ENCODE peak calls at places on chromosome 12, in eight cellular contexts. One of them, this sample, is unnamed.

GRCh38 chr12:95116773-95117172 is 43.4 kb upstream of the NR2C1 start:
- DNase-seq in astrocyte of the spinal cord: no peak
- DNase-seq in left colon: no peak
- DNase-seq in right lobe of liver: no peak
- DNase-seq in cardiac muscle cell: no peak
- DNase-seq in activated effector memory CD4-positive, alpha-beta T cell treated with anti-CD3 and anti-CD28 coated beads, Interleukin-2, amount 50 U/mL, for 16 hours: no peak
- DNase-seq in NCI-H1694 treated with DMSO at 0.1 percent for 48 hours: no peak
- DNase-seq in breast epithelium: no peak
- DNase-seq in this sample: no peak

GRCh38 chr12:132100306-132101065 is 43.6 kb downstream of the DDX51 start:
- DNase-seq in cardiac muscle cell: no peak
- DNase-seq in right lobe of liver: no peak
- DNase-seq in breast epithelium: no peak
- DNase-seq in astrocyte of the spinal cord: no peak
- DNase-seq in left colon: no peak
- DNase-seq in NCI-H1694 treated with DMSO at 0.1 percent for 48 hours: no peak
- DNase-seq in activated effector memory CD4-positive, alpha-beta T cell treated with anti-CD3 and anti-CD28 coated beads, Interleukin-2, amount 50 U/mL, for 16 hours: no peak
- DNase-seq in this sample: no peak

GRCh38 chr12:129520736-129521135 is 383.1 kb downstream of the TMEM132D start:
- DNase-seq in breast epithelium: no peak
- DNase-seq in astrocyte of the spinal cord: peak
- DNase-seq in NCI-H1694 treated with DMSO at 0.1 percent for 48 hours: no peak
- DNase-seq in cardiac muscle cell: no peak
- DNase-seq in left colon: no peak
- DNase-seq in right lobe of liver: no peak
- DNase-seq in activated effector memory CD4-positive, alpha-beta T cell treated with anti-CD3 and anti-CD28 coated beads, Interleukin-2, amount 50 U/mL, for 16 hours: no peak
- DNase-seq in this sample: peak

GRCh38 chr12:46219147-46219891 is 49.5 kb downstream of the SLC38A1 start:
- DNase-seq in breast epithelium: no peak
- DNase-seq in left colon: no peak
- DNase-seq in astrocyte of the spinal cord: no peak
- DNase-seq in cardiac muscle cell: no peak
- DNase-seq in NCI-H1694 treated with DMSO at 0.1 percent for 48 hours: no peak
- DNase-seq in activated effector memory CD4-positive, alpha-beta T cell treated with anti-CD3 and anti-CD28 coated beads, Interleukin-2, amount 50 U/mL, for 16 hours: no peak
- DNase-seq in right lobe of liver: no peak
- DNase-seq in this sample: no peak

GRCh38 chr12:64180951-64181350 is 41.1 kb downstream of the KICS2 start:
- DNase-seq in right lobe of liver: no peak
- DNase-seq in left colon: no peak
- DNase-seq in activated effector memory CD4-positive, alpha-beta T cell treated with anti-CD3 and anti-CD28 coated beads, Interleukin-2, amount 50 U/mL, for 16 hours: no peak
- DNase-seq in astrocyte of the spinal cord: peak
- DNase-seq in cardiac muscle cell: peak
- DNase-seq in breast epithelium: no peak
- DNase-seq in NCI-H1694 treated with DMSO at 0.1 percent for 48 hours: no peak
- DNase-seq in this sample: no peak

GRCh38 chr12:75699728-75700496 is 188.5 kb upstream of the KRR1 start:
- DNase-seq in cardiac muscle cell: peak
- DNase-seq in right lobe of liver: no peak
- DNase-seq in astrocyte of the spinal cord: peak
- DNase-seq in activated effector memory CD4-positive, alpha-beta T cell treated with anti-CD3 and anti-CD28 coated beads, Interleukin-2, amount 50 U/mL, for 16 hours: no peak
- DNase-seq in NCI-H1694 treated with DMSO at 0.1 percent for 48 hours: no peak
- DNase-seq in left colon: no peak
- DNase-seq in breast epithelium: no peak
- DNase-seq in this sample: no peak

GRCh38 chr12:71024827-71025226 is 104.3 kb upstream of the PTPRR start:
- DNase-seq in activated effector memory CD4-positive, alpha-beta T cell treated with anti-CD3 and anti-CD28 coated beads, Interleukin-2, amount 50 U/mL, for 16 hours: no peak
- DNase-seq in right lobe of liver: no peak
- DNase-seq in left colon: no peak
- DNase-seq in astrocyte of the spinal cord: no peak
- DNase-seq in NCI-H1694 treated with DMSO at 0.1 percent for 48 hours: no peak
- DNase-seq in cardiac muscle cell: no peak
- DNase-seq in breast epithelium: no peak
- DNase-seq in this sample: no peak

GRCh38 chr12:42819801-42820200 is 230.3 kb upstream of the PRICKLE1 start:
- DNase-seq in left colon: no peak
- DNase-seq in breast epithelium: no peak
- DNase-seq in NCI-H1694 treated with DMSO at 0.1 percent for 48 hours: no peak
- DNase-seq in activated effector memory CD4-positive, alpha-beta T cell treated with anti-CD3 and anti-CD28 coated beads, Interleukin-2, amount 50 U/mL, for 16 hours: no peak
- DNase-seq in right lobe of liver: no peak
- DNase-seq in cardiac muscle cell: no peak
- DNase-seq in astrocyte of the spinal cord: no peak
- DNase-seq in this sample: no peak

GRCh38 chr12:94172031-94172430 is 23.7 kb downstream of the PLXNC1 start:
- DNase-seq in astrocyte of the spinal cord: no peak
- DNase-seq in NCI-H1694 treated with DMSO at 0.1 percent for 48 hours: no peak
- DNase-seq in breast epithelium: no peak
- DNase-seq in activated effector memory CD4-positive, alpha-beta T cell treated with anti-CD3 and anti-CD28 coated beads, Interleukin-2, amount 50 U/mL, for 16 hours: peak
- DNase-seq in cardiac muscle cell: peak
- DNase-seq in right lobe of liver: no peak
- DNase-seq in left colon: no peak
- DNase-seq in this sample: no peak

GRCh38 chr12:79329933-79330332 is 360.8 kb downstream of the PAWR start:
- DNase-seq in cardiac muscle cell: no peak
- DNase-seq in left colon: no peak
- DNase-seq in NCI-H1694 treated with DMSO at 0.1 percent for 48 hours: no peak
- DNase-seq in activated effector memory CD4-positive, alpha-beta T cell treated with anti-CD3 and anti-CD28 coated beads, Interleukin-2, amount 50 U/mL, for 16 hours: no peak
- DNase-seq in right lobe of liver: no peak
- DNase-seq in breast epithelium: no peak
- DNase-seq in astrocyte of the spinal cord: peak
- DNase-seq in this sample: no peak

GRCh38 chr12:97912943-97913342 is 450.3 kb downstream of the RMST start:
- DNase-seq in cardiac muscle cell: no peak
- DNase-seq in astrocyte of the spinal cord: no peak
- DNase-seq in NCI-H1694 treated with DMSO at 0.1 percent for 48 hours: no peak
- DNase-seq in activated effector memory CD4-positive, alpha-beta T cell treated with anti-CD3 and anti-CD28 coated beads, Interleukin-2, amount 50 U/mL, for 16 hours: no peak
- DNase-seq in breast epithelium: peak
- DNase-seq in left colon: no peak
- DNase-seq in right lobe of liver: peak
- DNase-seq in this sample: no peak

GRCh38 chr12:75526655-75527511 is 15.5 kb upstream of the KRR1 start:
- DNase-seq in cardiac muscle cell: peak
- DNase-seq in breast epithelium: no peak
- DNase-seq in right lobe of liver: no peak
- DNase-seq in activated effector memory CD4-positive, alpha-beta T cell treated with anti-CD3 and anti-CD28 coated beads, Interleukin-2, amount 50 U/mL, for 16 hours: no peak
- DNase-seq in NCI-H1694 treated with DMSO at 0.1 percent for 48 hours: peak
- DNase-seq in left colon: no peak
- DNase-seq in astrocyte of the spinal cord: peak
- DNase-seq in this sample: peak

GRCh38 chr12:7058163-7058845 is 2.2 kb upstream of the C1S start:
- DNase-seq in cardiac muscle cell: no peak
- DNase-seq in right lobe of liver: no peak
- DNase-seq in left colon: peak
- DNase-seq in NCI-H1694 treated with DMSO at 0.1 percent for 48 hours: no peak
- DNase-seq in activated effector memory CD4-positive, alpha-beta T cell treated with anti-CD3 and anti-CD28 coated beads, Interleukin-2, amount 50 U/mL, for 16 hours: no peak
- DNase-seq in astrocyte of the spinal cord: no peak
- DNase-seq in breast epithelium: no peak
- DNase-seq in this sample: no peak

GRCh38 chr12:49518914-49519573 is 19.8 kb upstream of the KCNH3 start:
- DNase-seq in activated effector memory CD4-positive, alpha-beta T cell treated with anti-CD3 and anti-CD28 coated beads, Interleukin-2, amount 50 U/mL, for 16 hours: no peak
- DNase-seq in cardiac muscle cell: peak
- DNase-seq in left colon: no peak
- DNase-seq in breast epithelium: no peak
- DNase-seq in right lobe of liver: no peak
- DNase-seq in NCI-H1694 treated with DMSO at 0.1 percent for 48 hours: no peak
- DNase-seq in astrocyte of the spinal cord: peak
- DNase-seq in this sample: no peak

GRCh38 chr12:69099201-69099837 is 140.1 kb upstream of the CPSF6 start:
- DNase-seq in breast epithelium: no peak
- DNase-seq in NCI-H1694 treated with DMSO at 0.1 percent for 48 hours: no peak
- DNase-seq in cardiac muscle cell: peak
- DNase-seq in activated effector memory CD4-positive, alpha-beta T cell treated with anti-CD3 and anti-CD28 coated beads, Interleukin-2, amount 50 U/mL, for 16 hours: no peak
- DNase-seq in left colon: no peak
- DNase-seq in right lobe of liver: no peak
- DNase-seq in astrocyte of the spinal cord: peak
- DNase-seq in this sample: no peak

GRCh38 chr12:80778005-80778541 is 61.4 kb downstream of the MYF5 start:
- DNase-seq in astrocyte of the spinal cord: peak
- DNase-seq in left colon: no peak
- DNase-seq in cardiac muscle cell: peak
- DNase-seq in activated effector memory CD4-positive, alpha-beta T cell treated with anti-CD3 and anti-CD28 coated beads, Interleukin-2, amount 50 U/mL, for 16 hours: no peak
- DNase-seq in breast epithelium: peak
- DNase-seq in NCI-H1694 treated with DMSO at 0.1 percent for 48 hours: peak
- DNase-seq in right lobe of liver: peak
- DNase-seq in this sample: peak

GRCh38 chr12:109767991-109768900 is 54.6 kb downstream of the FAM222A start:
- DNase-seq in cardiac muscle cell: no peak
- DNase-seq in breast epithelium: no peak
- DNase-seq in left colon: no peak
- DNase-seq in NCI-H1694 treated with DMSO at 0.1 percent for 48 hours: no peak
- DNase-seq in activated effector memory CD4-positive, alpha-beta T cell treated with anti-CD3 and anti-CD28 coated beads, Interleukin-2, amount 50 U/mL, for 16 hours: peak
- DNase-seq in astrocyte of the spinal cord: no peak
- DNase-seq in right lobe of liver: no peak
- DNase-seq in this sample: no peak

GRCh38 chr12:59039005-59039404 is 118.7 kb upstream of the LRIG3 start:
- DNase-seq in left colon: no peak
- DNase-seq in NCI-H1694 treated with DMSO at 0.1 percent for 48 hours: no peak
- DNase-seq in astrocyte of the spinal cord: no peak
- DNase-seq in activated effector memory CD4-positive, alpha-beta T cell treated with anti-CD3 and anti-CD28 coated beads, Interleukin-2, amount 50 U/mL, for 16 hours: no peak
- DNase-seq in right lobe of liver: no peak
- DNase-seq in breast epithelium: no peak
- DNase-seq in cardiac muscle cell: no peak
- DNase-seq in this sample: no peak

GRCh38 chr12:47774664-47775063 is 1.6 kb downstream of the SLC48A1 start:
- DNase-seq in activated effector memory CD4-positive, alpha-beta T cell treated with anti-CD3 and anti-CD28 coated beads, Interleukin-2, amount 50 U/mL, for 16 hours: no peak
- DNase-seq in astrocyte of the spinal cord: no peak
- DNase-seq in right lobe of liver: no peak
- DNase-seq in cardiac muscle cell: no peak
- DNase-seq in breast epithelium: no peak
- DNase-seq in left colon: no peak
- DNase-seq in NCI-H1694 treated with DMSO at 0.1 percent for 48 hours: no peak
- DNase-seq in this sample: no peak

This sample was measured in Jurkat, Clone E6-1.